ENCODE peak calls at places on chromosomes 16 and 17, in six cellular contexts. E, R, O, H, F and C are unnamed samples. For H3K4me1, the result is how much of the 10 kb centered on the place peaks cover.

GRCh38 chr17:27264068-27264812 is 29.7 kb upstream of the WSB1 start:
- DNase-seq in H (no peak), E (no peak), R (no peak), O (no peak), F (no peak), C (no peak)

GRCh38 chr17:28112199-28112995 is 69.9 kb downstream of the NLK start:
- DNase-seq in H (no peak), F (no peak), O (no peak), E (peak), R (no peak), C (no peak)

GRCh38 chr16:49340466-49340865 is 33.1 kb upstream of the C16orf78 start:
- DNase-seq in R (no peak), F (no peak), E (no peak), H (no peak), O (no peak), C (no peak)

GRCh38 chr16:11447836-11448235 is 102.6 kb downstream of the RMI2 start:
- DNase-seq in E (no peak), O (no peak), H (no peak), R (no peak), F (no peak), C (no peak)

GRCh38 chr17:7767425-7768021 is 50.0 kb downstream of the DNAH2 start:
- DNase-seq in E (peak), H (peak), O (no peak), F (no peak), R (no peak), C (no peak)

GRCh38 chr16:80577485-80578280 is 36.9 kb downstream of the DYNLRB2 start:
- DNase-seq in O (no peak), E (no peak), F (peak), R (no peak), H (peak), C (no peak)

GRCh38 chr17:73757324-73757942 is 113.2 kb upstream of the SDK2 start:
- DNase-seq in E (no peak), O (no peak), R (no peak), H (no peak), F (no peak), C (no peak)

GRCh38 chr17:969767-970387 is 9.7 kb downstream of the NXN start:
- DNase-seq in F (no peak), H (no peak), E (no peak), R (no peak), O (no peak), C (no peak)

GRCh38 chr16:84193480-84193879 is 2.5 kb downstream of the ADAD2 start:
- DNase-seq in E (no peak), H (no peak), O (no peak), R (no peak), F (no peak), C (no peak)

GRCh38 chr16:11572301-11572995 is 14.3 kb downstream of the LITAF start:
- DNase-seq in F (no peak), R (no peak), O (no peak), E (no peak), H (no peak), C (no peak)

GRCh38 chr16:59296002-59296401 is 561.9 kb upstream of the GOT2 start:
- DNase-seq in R (no peak), H (no peak), O (no peak), F (no peak), E (peak), C (no peak)

GRCh38 chr16:71428883-71429282 is 13.0 kb downstream of the TLE7 start:
- DNase-seq in F (no peak), E (no peak), H (no peak), R (no peak), O (no peak), C (no peak)

GRCh38 chr17:61425682-61426481 is 26.2 kb downstream of the TBX2 start:
- DNase-seq in R (no peak), E (peak), H (no peak), O (no peak), F (no peak), C (no peak)

GRCh38 chr16:58501242-58502131 is 1.5 kb downstream of the NDRG4 start:
- DNase-seq in H (peak), E (peak), F (peak), O (no peak), R (no peak), C (peak)

GRCh38 chr16:4698321-4699029 is 5.1 kb downstream of the NUDT16L1 start:
- DNase-seq in H (no peak), F (no peak), E (no peak), O (no peak), R (no peak), C (no peak)

GRCh38 chr16:15827709-15828343 is 29.0 kb downstream of the MYH11 start:
- DNase-seq in H (no peak), O (no peak), R (no peak), F (no peak), E (no peak), C (no peak)

GRCh38 chr17:66992911-66993310 is 28.4 kb downstream of the CACNG4 start:
- DNase-seq in R (no peak), E (no peak), O (no peak), F (no peak), H (no peak), C (no peak)

GRCh38 chr16:9837481-9837880 is 344.7 kb downstream of the GRIN2A start:
- DNase-seq in F (no peak), O (no peak), H (no peak), R (no peak), E (no peak), C (no peak)

GRCh38 chr17:2202302-2202995 is 101.1 kb downstream of the SMG6 start:
- DNase-seq in F (peak), E (no peak), R (no peak), O (no peak), H (peak), C (no peak)

GRCh38 chr16:86033016-86033474 is 134.1 kb downstream of the IRF8 start:
- DNase-seq in H (no peak), F (no peak), O (no peak), E (peak), R (no peak), C (peak)

GRCh38 chr16:67936876-67937605 is 391 bp upstream of the PSMB10 start:
- DNase-seq in O (peak), H (no peak), E (peak), F (peak), R (no peak), C (no peak)
- H3K4me1 ChIP-seq in O (under half), H (half or more), E (under half), F (under half), R (under half), C (under half)

GRCh38 chr17:72123964-72124791 is 3.4 kb downstream of the SOX9 start:
- DNase-seq in R (no peak), E (no peak), H (peak), F (no peak), O (no peak), C (peak)
- H3K4me3 ChIP-seq in R (no peak), E (no peak), H (no peak), F (peak), O (no peak), C (no peak)

GRCh38 chr17:34384822-34385605 is 22.0 kb upstream of the CCL1 start:
- DNase-seq in R (no peak), E (no peak), F (no peak), O (no peak), H (no peak), C (no peak)

GRCh38 chr17:34384271-34384670 is 21.2 kb upstream of the CCL1 start:
- DNase-seq in E (no peak), F (no peak), R (no peak), H (no peak), O (no peak), C (no peak)

GRCh38 chr17:34382586-34383224 is 19.7 kb upstream of the CCL1 start:
- DNase-seq in O (no peak), F (no peak), H (no peak), R (no peak), E (peak), C (no peak)

GRCh38 chr17:34386343-34386924 is 23.4 kb upstream of the CCL1 start:
- DNase-seq in F (no peak), E (no peak), O (no peak), R (no peak), H (no peak), C (no peak)

DNA sequence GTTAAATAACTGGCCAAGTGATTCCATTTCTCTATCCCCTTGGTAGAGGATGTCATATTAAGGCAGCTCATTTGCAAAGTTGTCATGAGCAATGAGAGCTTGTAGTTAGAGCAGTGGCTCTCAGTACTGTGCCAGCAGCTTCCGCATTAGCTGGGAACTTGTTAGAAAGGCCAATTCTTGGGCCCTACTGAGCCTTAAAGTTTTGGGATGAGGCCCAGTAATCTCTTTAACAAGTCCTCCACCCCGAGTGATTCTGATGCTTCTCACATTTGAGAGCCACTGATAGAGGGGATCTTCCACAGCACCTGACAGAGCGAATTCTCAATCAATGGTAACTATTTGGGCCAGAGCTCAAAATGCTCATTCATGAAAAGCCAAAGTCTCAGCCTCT is 20.2 kb upstream of the CCL1 start:
- DNase-seq in F (no peak), H (no peak), O (no peak), E (no peak), R (no peak), C (no peak)
- H3K27ac ChIP-seq in F (no peak), H (no peak), O (no peak), E (no peak), R (no peak), C (no peak)

DNA sequence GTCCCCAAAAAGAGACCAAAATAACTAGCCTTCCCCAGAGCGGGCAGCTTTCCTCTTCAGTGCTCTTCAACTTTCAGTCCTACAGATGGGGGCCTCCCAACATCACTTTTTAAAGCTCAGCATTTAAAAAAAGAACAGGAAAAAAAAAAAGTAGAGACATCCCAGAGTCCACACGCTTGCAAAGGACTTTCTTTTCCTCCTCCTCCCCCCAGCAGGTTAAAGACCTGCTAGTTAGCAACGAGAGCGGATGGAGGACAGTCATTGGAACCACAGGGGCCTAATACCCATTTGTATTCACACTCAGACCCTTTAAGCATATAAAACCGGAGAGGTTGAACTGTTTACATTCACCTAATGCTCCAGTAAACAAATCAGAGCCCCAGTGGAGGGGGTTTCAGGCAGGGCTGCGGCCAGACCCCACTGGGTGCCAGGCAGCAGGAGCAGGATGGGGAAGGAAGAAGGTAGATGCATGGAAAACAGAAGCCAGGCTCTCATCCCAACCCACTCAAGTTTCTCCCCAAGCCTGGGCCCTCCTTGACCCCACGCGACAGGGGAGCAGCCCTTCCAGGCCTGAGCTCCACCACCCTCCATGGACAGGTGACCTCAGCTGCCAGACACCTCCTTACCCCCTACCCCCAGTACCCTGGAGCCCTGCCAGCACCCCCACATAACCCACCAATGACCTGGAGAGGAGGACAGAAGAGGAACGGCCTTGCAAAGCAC is 15.2 kb downstream of the ZFHX3 start:
- DNase-seq in O (no peak), R (peak), H (no peak), F (no peak), E (peak), C (no peak)
- H3K4me1 ChIP-seq in O (under half), R (under half), H (half or more), F (half or more), E (under half), C (half or more)

GRCh38 chr17:31251075-31251474 is 46.0 kb downstream of the OMG start:
- DNase-seq in E (peak), O (no peak), R (no peak), H (no peak), F (no peak), C (no peak)

GRCh38 chr17:31251618-31252328 is 45.3 kb downstream of the OMG start:
- DNase-seq in E (no peak), R (no peak), H (no peak), F (no peak), O (no peak), C (no peak)

GRCh38 chr17:31248986-31249385 is 48.1 kb downstream of the OMG start:
- DNase-seq in O (no peak), H (no peak), E (no peak), F (no peak), R (no peak), C (no peak)

GRCh38 chr17:31249742-31250141 is 47.3 kb downstream of the OMG start:
- DNase-seq in H (no peak), E (peak), R (no peak), O (no peak), F (no peak), C (no peak)

GRCh38 chr17:31250229-31250628 is 46.8 kb downstream of the OMG start:
- DNase-seq in O (no peak), F (no peak), E (no peak), H (no peak), R (no peak), C (no peak)
- H3K4me3 ChIP-seq in O (no peak), F (no peak), E (no peak), H (no peak), R (no peak), C (no peak)

GRCh38 chr16:21952040-21952792 is 945 bp upstream of the UQCRC2 start:
- DNase-seq in E (peak), O (peak), F (peak), H (peak), R (peak), C (peak)
- H3K27ac ChIP-seq in E (no peak), O (peak), F (peak), H (peak), R (peak), C (peak)

DNA sequence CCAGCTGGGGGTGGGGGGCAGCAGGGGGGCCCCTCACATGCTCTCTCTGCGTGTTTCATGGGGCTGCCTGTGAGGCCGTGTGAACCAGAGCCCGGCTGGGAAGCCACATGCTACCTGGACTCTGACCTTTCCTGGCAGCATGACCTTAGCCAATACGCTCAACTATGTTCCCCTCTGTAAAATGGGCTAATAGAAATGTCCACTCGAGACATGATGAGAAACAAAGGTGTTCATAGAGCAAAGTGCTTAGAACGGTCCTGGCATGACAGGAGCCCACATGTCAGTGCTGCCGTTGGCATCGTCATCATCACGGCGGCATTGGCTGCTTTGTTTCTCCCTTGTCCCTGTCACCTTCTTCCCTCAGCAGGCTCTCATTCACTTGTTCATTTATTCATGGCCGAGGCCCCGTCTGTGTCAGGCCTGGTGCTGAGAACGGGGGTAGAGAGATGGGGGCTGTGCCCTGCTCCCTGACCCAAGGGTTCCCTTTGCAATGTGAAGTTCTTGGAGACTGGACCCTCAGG is 291.3 kb downstream of the SEC14L1 start:
- DNase-seq in O (no peak), H (no peak), E (no peak), F (no peak), R (no peak), C (no peak)
- H3K4me1 ChIP-seq in O (half or more), H (half or more), E (under half), F (half or more), R (under half), C (half or more)